ENCODE peak calls at places on chromosomes 2 and 18, in seven cellular contexts. One of them, this sample, is unnamed.

GRCh38 chr18:49002881-49003280 is 52.1 kb upstream of the SMAD7 start:
- DNase-seq in HCT116: no peak
- DNase-seq in GM12878: no peak
- DNase-seq in stomach: no peak
- DNase-seq in HepG2: no peak
- DNase-seq in prostate gland: no peak
- DNase-seq in spleen: no peak
- DNase-seq in this sample: no peak

GRCh38 chr2:212919238-212919637 is 232.2 kb downstream of the IKZF2 start:
- DNase-seq in spleen: no peak
- DNase-seq in GM12878: no peak
- DNase-seq in HepG2: no peak
- DNase-seq in HCT116: no peak
- DNase-seq in prostate gland: no peak
- DNase-seq in stomach: no peak
- DNase-seq in this sample: no peak

GRCh38 chr2:58571181-58571852 is 330.2 kb upstream of the FANCL start:
- DNase-seq in HCT116: peak
- DNase-seq in GM12878: peak
- DNase-seq in prostate gland: peak
- DNase-seq in HepG2: peak
- DNase-seq in stomach: no peak
- DNase-seq in spleen: no peak
- DNase-seq in this sample: peak

GRCh38 chr2:68709421-68709911 is 25.1 kb upstream of the ARHGAP25 start:
- DNase-seq in stomach: no peak
- DNase-seq in prostate gland: no peak
- DNase-seq in HCT116: peak
- DNase-seq in spleen: no peak
- DNase-seq in HepG2: peak
- DNase-seq in GM12878: no peak
- DNase-seq in this sample: peak

GRCh38 chr2:72048881-72049477 is 98.7 kb downstream of the CYP26B1 start:
- DNase-seq in HepG2: no peak
- DNase-seq in prostate gland: no peak
- DNase-seq in GM12878: no peak
- DNase-seq in stomach: no peak
- DNase-seq in spleen: no peak
- DNase-seq in HCT116: no peak
- DNase-seq in this sample: no peak

GRCh38 chr2:191263050-191263449 is 17.8 kb downstream of the MYO1B start:
- DNase-seq in spleen: no peak
- DNase-seq in prostate gland: peak
- DNase-seq in HCT116: no peak
- DNase-seq in HepG2: peak
- DNase-seq in GM12878: no peak
- DNase-seq in stomach: no peak
- DNase-seq in this sample: no peak

GRCh38 chr18:2846241-2846637 is 567 bp upstream of the EMILIN2 start:
- DNase-seq in HCT116: no peak
- DNase-seq in stomach: no peak
- DNase-seq in prostate gland: no peak
- DNase-seq in GM12878: no peak
- DNase-seq in spleen: peak
- DNase-seq in HepG2: no peak
- DNase-seq in this sample: no peak

GRCh38 chr2:207681431-207681830 is 30.0 kb upstream of the CCNYL1 start:
- DNase-seq in GM12878: no peak
- DNase-seq in HCT116: no peak
- DNase-seq in stomach: no peak
- DNase-seq in prostate gland: no peak
- DNase-seq in HepG2: no peak
- DNase-seq in spleen: no peak
- DNase-seq in this sample: no peak

GRCh38 chr2:72027426-72028161 is 120.1 kb downstream of the CYP26B1 start:
- DNase-seq in stomach: peak
- DNase-seq in HepG2: no peak
- DNase-seq in prostate gland: no peak
- DNase-seq in GM12878: no peak
- DNase-seq in spleen: peak
- DNase-seq in HCT116: no peak
- DNase-seq in this sample: no peak

GRCh38 chr18:25517881-25518715 is 166.1 kb upstream of the ZNF521 start:
- DNase-seq in HepG2: no peak
- DNase-seq in stomach: no peak
- DNase-seq in GM12878: no peak
- DNase-seq in prostate gland: no peak
- DNase-seq in HCT116: no peak
- DNase-seq in spleen: no peak
- DNase-seq in this sample: no peak

GRCh38 chr2:151522556-151522955 is 112.9 kb downstream of the RIF1 start:
- DNase-seq in GM12878: no peak
- DNase-seq in spleen: no peak
- DNase-seq in stomach: no peak
- DNase-seq in HCT116: no peak
- DNase-seq in prostate gland: no peak
- DNase-seq in HepG2: no peak
- DNase-seq in this sample: no peak

GRCh38 chr2:20438334-20439192 is 8.3 kb upstream of the RHOB start:
- DNase-seq in HepG2: peak
- DNase-seq in stomach: no peak
- DNase-seq in HCT116: no peak
- DNase-seq in prostate gland: no peak
- DNase-seq in spleen: peak
- DNase-seq in GM12878: no peak
- DNase-seq in this sample: no peak

GRCh38 chr18:21459706-21460286 is 140.7 kb downstream of the ESCO1 start:
- DNase-seq in spleen: no peak
- DNase-seq in HepG2: no peak
- DNase-seq in prostate gland: no peak
- DNase-seq in stomach: no peak
- DNase-seq in GM12878: no peak
- DNase-seq in HCT116: no peak
- DNase-seq in this sample: no peak

GRCh38 chr2:24011278-24012104 is 1.6 kb downstream of the MFSD2B start:
- DNase-seq in prostate gland: no peak
- DNase-seq in HCT116: no peak
- DNase-seq in stomach: no peak
- DNase-seq in spleen: no peak
- DNase-seq in GM12878: no peak
- DNase-seq in HepG2: no peak
- DNase-seq in this sample: no peak

GRCh38 chr2:179104736-179105135 is 54.8 kb upstream of the CCDC141 start:
- DNase-seq in HepG2: no peak
- DNase-seq in GM12878: no peak
- DNase-seq in spleen: no peak
- DNase-seq in stomach: no peak
- DNase-seq in HCT116: no peak
- DNase-seq in prostate gland: no peak
- DNase-seq in this sample: no peak

GRCh38 chr2:233866479-233866878 is 1.7 kb downstream of the MSL3B start:
- DNase-seq in prostate gland: no peak
- DNase-seq in GM12878: no peak
- DNase-seq in HepG2: no peak
- DNase-seq in stomach: no peak
- DNase-seq in spleen: no peak
- DNase-seq in HCT116: no peak
- DNase-seq in this sample: no peak

GRCh38 chr2:130152816-130153595 is 8.1 kb upstream of the CCDC74B start:
- DNase-seq in prostate gland: no peak
- DNase-seq in spleen: peak
- DNase-seq in HepG2: no peak
- DNase-seq in GM12878: no peak
- DNase-seq in stomach: no peak
- DNase-seq in HCT116: no peak
- DNase-seq in this sample: no peak

GRCh38 chr2:20577495-20578235 is 73.2 kb downstream of the HS1BP3 start:
- DNase-seq in stomach: no peak
- DNase-seq in spleen: peak
- DNase-seq in prostate gland: peak
- DNase-seq in HCT116: no peak
- DNase-seq in HepG2: no peak
- DNase-seq in GM12878: no peak
- DNase-seq in this sample: no peak

GRCh38 chr2:178825183-178825582 is 18.0 kb upstream of the TTN start:
- DNase-seq in GM12878: no peak
- DNase-seq in stomach: no peak
- DNase-seq in prostate gland: no peak
- DNase-seq in HepG2: no peak
- DNase-seq in spleen: no peak
- DNase-seq in HCT116: no peak
- DNase-seq in this sample: no peak

GRCh38 chr2:94956797-94957391 is 68.6 kb upstream of the MAL start:
- DNase-seq in spleen: no peak
- DNase-seq in HCT116: peak
- DNase-seq in prostate gland: peak
- DNase-seq in HepG2: peak
- DNase-seq in GM12878: no peak
- DNase-seq in stomach: peak
- DNase-seq in this sample: peak

DNA sequence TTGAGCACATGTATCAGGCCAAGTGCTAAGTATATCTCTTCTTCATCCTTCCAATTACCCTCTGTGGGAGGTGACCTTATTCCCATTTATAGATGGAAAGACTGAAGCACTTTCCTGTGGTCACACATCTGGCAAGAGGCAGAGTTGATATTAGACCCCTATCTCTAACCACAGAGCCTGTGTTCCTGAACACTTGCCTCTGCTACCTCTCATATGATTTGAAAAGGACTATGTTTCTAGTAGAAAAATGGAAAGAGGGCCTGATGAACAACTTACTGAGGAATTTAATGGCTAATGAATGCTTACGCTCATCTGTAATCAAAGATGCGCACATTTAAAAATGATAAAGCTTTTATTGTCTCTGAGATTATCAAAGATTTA is 46.2 kb upstream of the DYNC2LI1 start:
- DNase-seq in HepG2: no peak
- DNase-seq in GM12878: no peak
- DNase-seq in stomach: no peak
- DNase-seq in spleen: no peak
- DNase-seq in prostate gland: no peak
- DNase-seq in HCT116: no peak
- DNase-seq in this sample: no peak
- TF ChIP-seq POLR2AphosphoS5 in HepG2: no peak
- TF ChIP-seq POLR2AphosphoS5 in GM12878: no peak
- TF ChIP-seq POLR2AphosphoS5 in stomach: no peak
- TF ChIP-seq POLR2AphosphoS5 in spleen: no peak
- TF ChIP-seq POLR2AphosphoS5 in prostate gland: no peak
- TF ChIP-seq POLR2AphosphoS5 in HCT116: no peak
- TF ChIP-seq POLR2AphosphoS5 in this sample: no peak

GRCh38 chr2:134227666-134228065 is 26.2 kb upstream of the MGAT5 start:
- DNase-seq in prostate gland: no peak
- DNase-seq in stomach: no peak
- DNase-seq in HCT116: no peak
- DNase-seq in spleen: no peak
- DNase-seq in HepG2: no peak
- DNase-seq in GM12878: no peak
- DNase-seq in this sample: no peak

GRCh38 chr2:134226561-134226960 is 27.3 kb upstream of the MGAT5 start:
- DNase-seq in spleen: no peak
- DNase-seq in HCT116: no peak
- DNase-seq in GM12878: no peak
- DNase-seq in prostate gland: no peak
- DNase-seq in stomach: no peak
- DNase-seq in HepG2: no peak
- DNase-seq in this sample: no peak

GRCh38 chr2:134230885-134231284 is 23.0 kb upstream of the MGAT5 start:
- DNase-seq in GM12878: no peak
- DNase-seq in stomach: no peak
- DNase-seq in prostate gland: no peak
- DNase-seq in HCT116: no peak
- DNase-seq in HepG2: no peak
- DNase-seq in spleen: no peak
- DNase-seq in this sample: no peak

GRCh38 chr2:134229540-134229939 is 24.3 kb upstream of the MGAT5 start:
- DNase-seq in stomach: no peak
- DNase-seq in HCT116: no peak
- DNase-seq in prostate gland: no peak
- DNase-seq in GM12878: no peak
- DNase-seq in HepG2: no peak
- DNase-seq in spleen: no peak
- DNase-seq in this sample: no peak

GRCh38 chr2:134228493-134228903 is 25.4 kb upstream of the MGAT5 start:
- DNase-seq in HepG2: peak
- DNase-seq in prostate gland: no peak
- DNase-seq in stomach: no peak
- DNase-seq in HCT116: no peak
- DNase-seq in spleen: no peak
- DNase-seq in GM12878: no peak
- DNase-seq in this sample: peak
- TF ChIP-seq CTCF in HepG2: peak
- TF ChIP-seq CTCF in prostate gland: no peak
- TF ChIP-seq CTCF in stomach: peak
- TF ChIP-seq CTCF in HCT116: peak
- TF ChIP-seq CTCF in spleen: peak
- TF ChIP-seq CTCF in GM12878: peak
- TF ChIP-seq CTCF in this sample: peak

GRCh38 chr18:9743200-9744016 is 35.3 kb downstream of the RAB31 start:
- DNase-seq in HCT116: peak
- DNase-seq in GM12878: no peak
- DNase-seq in HepG2: peak
- DNase-seq in spleen: peak
- DNase-seq in stomach: peak
- DNase-seq in prostate gland: no peak
- DNase-seq in this sample: peak
- TF ChIP-seq POLR2AphosphoS5 in HCT116: peak
- TF ChIP-seq POLR2AphosphoS5 in GM12878: no peak
- TF ChIP-seq POLR2AphosphoS5 in HepG2: no peak
- TF ChIP-seq POLR2AphosphoS5 in spleen: no peak
- TF ChIP-seq POLR2AphosphoS5 in stomach: no peak
- TF ChIP-seq POLR2AphosphoS5 in prostate gland: no peak
- TF ChIP-seq POLR2AphosphoS5 in this sample: peak

GRCh38 chr2:217944366-217944765 is 58.4 kb downstream of the TNS1 start:
- DNase-seq in prostate gland: no peak
- DNase-seq in stomach: no peak
- DNase-seq in HCT116: no peak
- DNase-seq in GM12878: no peak
- DNase-seq in spleen: no peak
- DNase-seq in HepG2: no peak
- DNase-seq in this sample: no peak

GRCh38 chr2:217944923-217945322 is 57.9 kb downstream of the TNS1 start:
- DNase-seq in spleen: peak
- DNase-seq in stomach: no peak
- DNase-seq in HCT116: no peak
- DNase-seq in prostate gland: no peak
- DNase-seq in HepG2: no peak
- DNase-seq in GM12878: no peak
- DNase-seq in this sample: no peak

GRCh38 chr2:217941886-217942728 is 60.7 kb downstream of the TNS1 start:
- DNase-seq in GM12878: no peak
- DNase-seq in prostate gland: no peak
- DNase-seq in spleen: peak
- DNase-seq in stomach: no peak
- DNase-seq in HepG2: no peak
- DNase-seq in HCT116: no peak
- DNase-seq in this sample: no peak

GRCh38 chr2:217942731-217943335 is 60.0 kb downstream of the TNS1 start:
- DNase-seq in prostate gland: no peak
- DNase-seq in stomach: no peak
- DNase-seq in GM12878: no peak
- DNase-seq in HepG2: peak
- DNase-seq in HCT116: no peak
- DNase-seq in spleen: peak
- DNase-seq in this sample: no peak

GRCh38 chr2:217943379-217944321 is 59.1 kb downstream of the TNS1 start:
- DNase-seq in GM12878: no peak
- DNase-seq in HepG2: peak
- DNase-seq in HCT116: peak
- DNase-seq in spleen: peak
- DNase-seq in prostate gland: peak
- DNase-seq in stomach: peak
- DNase-seq in this sample: no peak
- TF ChIP-seq CTCF in GM12878: no peak
- TF ChIP-seq CTCF in HepG2: peak
- TF ChIP-seq CTCF in HCT116: no peak
- TF ChIP-seq CTCF in spleen: no peak
- TF ChIP-seq CTCF in prostate gland: peak
- TF ChIP-seq CTCF in stomach: no peak
- TF ChIP-seq CTCF in this sample: no peak

This sample was measured in HL-60.